ENCODE peak calls at places on chromosomes 13 and 19, in five cellular contexts. U is glomerular endothelial cell; D is NCI-H345; N is HFFc6; S is stimulated activated CD4-positive, alpha-beta T cell treated with anti-CD3 and anti-CD28 coated beads, TNF-alpha, amount 100 ng/mL, for 1 hour. R is an unnamed sample.

GRCh38 chr19:38034153-38034835 is 127.3 kb downstream of the SIPA1L3 start:
- DNase-seq in U (no peak), D (no peak), N (no peak), S (no peak), R (peak)

GRCh38 chr19:5691205-5691929 is 1.3 kb downstream of the RPL36 start:
- DNase-seq in U (no peak), D (no peak), N (no peak), S (peak), R (no peak)

GRCh38 chr13:37526710-37527446 is 71.7 kb downstream of the POSTN start:
- DNase-seq in U (no peak), D (peak), N (no peak), S (no peak), R (no peak)

GRCh38 chr19:10227215-10227971 is 3.7 kb downstream of the S1PR2 start:
- DNase-seq in U (no peak), D (no peak), N (no peak), S (no peak), R (no peak)

GRCh38 chr13:109180905-109181425 is 551.6 kb downstream of the MYO16 start:
- DNase-seq in U (no peak), D (no peak), N (peak), S (no peak), R (no peak)

GRCh38 chr13:75417647-75418046 is 64.3 kb downstream of the TBC1D4 start:
- DNase-seq in U (no peak), D (no peak), N (no peak), S (no peak), R (no peak)

GRCh38 chr19:13953021-13953531 is 767 bp downstream of the DCAF15 start:
- DNase-seq in U (no peak), D (no peak), N (peak), S (no peak), R (no peak)

GRCh38 chr19:18736415-18737336 is 53.2 kb downstream of the CRTC1 start:
- DNase-seq in U (no peak), D (no peak), N (no peak), S (no peak), R (peak)

GRCh38 chr13:40520916-40521315 is 145.5 kb downstream of the FOXO1 start:
- DNase-seq in U (no peak), D (no peak), N (no peak), S (no peak), R (no peak)

GRCh38 chr19:39645800-39646411 is 9.8 kb upstream of the LGALS16 start:
- DNase-seq in U (peak), D (no peak), N (peak), S (no peak), R (no peak)

GRCh38 chr13:24995225-24995804 is 100.6 kb upstream of the PABPC3 start:
- DNase-seq in U (peak), D (peak), N (peak), S (no peak), R (peak)

GRCh38 chr13:31629085-31629785 is 110.1 kb upstream of the RXFP2 start:
- DNase-seq in U (no peak), D (no peak), N (peak), S (no peak), R (no peak)

GRCh38 chr13:89577301-89577700 is 1770.2 kb upstream of the MIR17HG start:
- DNase-seq in U (no peak), D (no peak), N (no peak), S (no peak), R (no peak)

GRCh38 chr19:16316506-16316882 is 8.1 kb upstream of the KLF2 start:
- DNase-seq in U (no peak), D (no peak), N (no peak), S (no peak), R (no peak)

GRCh38 chr13:34990399-34991224 is 48.5 kb downstream of the NBEA start:
- DNase-seq in U (no peak), D (no peak), N (no peak), S (no peak), R (no peak)

GRCh38 chr13:26719356-26719945 is 41.1 kb downstream of the GPR12 start:
- DNase-seq in U (peak), D (peak), N (peak), S (no peak), R (peak)